ENCODE peak calls at places on chromosomes 11 and 22, in nine cellular contexts. V is heart left ventricle, U is bronchial epithelial cell, M is body of pancreas, H is endothelial cell of umbilical vein, C is mammary epithelial cell, W is endodermal cell, T is brain microvascular endothelial cell, Y is coronary artery. K is an unnamed sample.

GRCh38 chr11:79957702-79958101 is 516.9 kb upstream of the TENM4 start:
- DNase-seq in C (no peak), H (no peak), Y (no peak), V (no peak), U (no peak), M (no peak), T (no peak), W (no peak), K (no peak)

GRCh38 chr22:46319319-46319718 is 16.2 kb upstream of the TRMU start:
- DNase-seq in M (no peak), U (no peak), C (no peak), T (no peak), Y (no peak), W (no peak), V (no peak), H (no peak), K (no peak)

GRCh38 chr22:38033522-38034277 is 23.5 kb upstream of the PICK1 start:
- DNase-seq in Y (no peak), H (no peak), U (no peak), C (no peak), V (no peak), W (peak; percentile 44), M (no peak), T (no peak), K (no peak)

GRCh38 chr11:9001736-9002135 is 2.1 kb downstream of the NRIP3 start:
- DNase-seq in U (peak; percentile 97), T (peak; percentile 92), W (no peak), C (peak; percentile 87), Y (no peak), V (no peak), M (no peak), H (peak; percentile 77), K (no peak)

GRCh38 chr22:33529424-33530113 is 390.7 kb downstream of the LARGE1 start:
- DNase-seq in M (no peak), C (no peak), W (no peak), H (no peak), V (no peak), T (peak; percentile 47), U (no peak), Y (no peak), K (no peak)

GRCh38 chr11:70734379-70734778 is 336.1 kb downstream of the CTTN start:
- DNase-seq in M (no peak), C (no peak), T (no peak), Y (no peak), U (no peak), V (peak; percentile 13), W (no peak), H (no peak), K (no peak)

GRCh38 chr11:7246179-7246578 is 5.5 kb upstream of the SYT9 start:
- DNase-seq in V (no peak), C (peak; percentile 47), T (no peak), W (no peak), Y (no peak), M (no peak), U (peak; percentile 85), H (no peak), K (no peak)

GRCh38 chr11:36453678-36454077 is 56.4 kb downstream of the TRAF6 start:
- DNase-seq in M (no peak), U (peak; percentile 84), T (no peak), C (peak; percentile 55), Y (no peak), V (no peak), H (no peak), W (no peak), K (no peak)

DNA sequence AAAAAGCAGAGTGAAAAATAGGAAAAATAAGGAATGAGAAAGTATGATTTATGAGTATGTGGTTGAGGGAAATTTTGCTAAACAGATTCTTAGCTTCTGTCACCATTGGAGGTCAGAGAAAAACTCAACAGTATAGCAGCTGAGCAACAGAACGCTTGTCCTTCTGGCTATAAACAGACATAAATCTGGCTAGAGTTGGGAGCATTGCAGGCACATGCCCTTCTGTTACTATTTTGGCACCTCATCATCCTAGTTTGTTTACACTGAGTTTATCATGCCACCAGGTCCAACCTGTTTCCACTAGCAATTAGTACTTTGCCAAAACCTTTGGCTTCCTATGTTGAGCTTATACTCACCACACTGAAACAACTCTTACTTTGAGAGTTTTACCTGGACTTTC is 6.9 kb downstream of the UBE4A start:
- DNase-seq in C (no peak), T (no peak), U (peak; percentile 59), W (no peak), M (no peak), Y (no peak), V (no peak), H (no peak), K (no peak)
- TF ChIP-seq CTCF in C (no peak), T (no peak), U (no peak), W (no peak), M (no peak), Y (no peak), V (no peak), H (no peak), K (no peak)

GRCh38 chr11:118633979-118634378 is 26.6 kb downstream of the PHLDB1 start:
- DNase-seq in M (no peak), T (no peak), U (no peak), Y (no peak), C (no peak), H (no peak), W (no peak), V (no peak), K (no peak)

GRCh38 chr11:118633319-118633690 is 25.9 kb downstream of the PHLDB1 start:
- DNase-seq in W (no peak), C (no peak), V (no peak), Y (no peak), U (no peak), T (no peak), M (no peak), H (no peak), K (no peak)

GRCh38 chr11:118635642-118636041 is 28.2 kb downstream of the PHLDB1 start:
- DNase-seq in U (no peak), Y (no peak), W (no peak), C (no peak), H (no peak), M (no peak), T (no peak), V (no peak), K (no peak)

GRCh38 chr11:118635237-118635591 is 27.8 kb downstream of the PHLDB1 start:
- DNase-seq in W (no peak), T (no peak), U (no peak), Y (no peak), C (no peak), M (no peak), V (no peak), H (no peak), K (no peak)

DNA sequence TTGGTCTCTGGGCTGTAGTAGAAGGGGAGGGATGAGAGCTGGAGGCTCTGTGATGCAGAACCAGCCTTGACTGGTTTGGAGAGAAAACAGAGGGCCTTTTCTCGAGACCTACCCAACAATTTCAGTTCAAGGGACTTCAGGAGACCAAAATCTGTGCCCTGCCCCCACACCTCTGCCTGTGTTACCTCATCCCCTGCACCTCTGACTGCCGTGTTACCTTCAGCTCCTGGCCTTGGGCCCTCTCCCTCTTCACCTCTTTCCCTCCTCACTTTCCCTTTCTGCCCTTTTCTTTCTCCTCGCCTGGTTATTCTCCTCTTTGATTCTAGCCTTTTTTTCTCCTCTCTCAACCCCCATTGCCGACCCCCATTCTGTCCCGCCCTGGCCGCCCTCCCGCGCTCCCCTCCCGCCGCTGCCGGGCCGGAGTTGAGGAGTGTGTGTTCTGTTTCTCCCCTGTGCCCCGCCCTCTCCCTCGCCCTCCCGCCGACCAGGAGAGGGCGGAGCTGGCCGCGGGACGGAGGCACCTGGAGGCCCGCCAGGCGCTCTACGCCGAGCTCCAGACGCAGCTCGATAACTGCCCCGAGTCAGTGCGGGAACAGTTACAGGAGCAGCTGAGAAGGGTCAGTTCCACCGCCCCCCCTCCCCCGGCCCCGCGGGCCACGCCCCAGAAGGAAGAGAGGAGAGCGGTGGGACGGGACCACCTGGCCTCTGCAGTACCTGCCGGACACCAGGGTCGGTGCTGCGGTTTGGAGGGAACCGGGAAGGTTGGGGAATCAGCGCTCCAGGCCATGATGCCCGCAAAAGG is 27.2 kb downstream of the PHLDB1 start:
- DNase-seq in U (peak; percentile 47), T (no peak), M (peak; percentile 89), C (peak; percentile 62), Y (peak; percentile 88), V (peak; percentile 86), H (no peak), W (peak; percentile 96), K (peak; percentile 80)
- TF ChIP-seq CTCF in U (peak; percentile 20), T (no peak), M (peak; percentile 19), C (no peak), Y (no peak), V (no peak), H (no peak), W (peak; percentile 64), K (peak; percentile 40)

GRCh38 chr22:22030493-22031182 is 48.1 kb upstream of the TOP3B start:
- DNase-seq in W (peak; percentile 86), Y (no peak), H (peak; percentile 9), U (no peak), V (no peak), T (no peak), C (no peak), M (no peak), K (no peak)
- TF ChIP-seq CTCF in W (peak; percentile 76), Y (no peak), H (peak; percentile 39), U (peak; percentile 32), V (no peak), T (peak; percentile 52), C (peak; percentile 36), M (no peak), K (peak; percentile 46)

GRCh38 chr11:5809122-5809519 is 397 bp downstream of the OR52N2 start:
- DNase-seq in H (peak; percentile 4), C (peak; percentile 2), V (no peak), M (no peak), U (no peak), Y (no peak), T (no peak), W (no peak), K (no peak)

GRCh38 chr11:5807580-5807979 is 1.1 kb upstream of the OR52N2 start:
- DNase-seq in V (no peak), T (no peak), Y (no peak), C (no peak), M (no peak), H (no peak), W (peak; percentile 77), U (no peak), K (no peak)

GRCh38 chr11:5808500-5809121 is at the start of gene OR52N2:
- DNase-seq in W (peak; percentile 90), C (peak; percentile 51), M (peak; percentile 77), T (peak; percentile 56), U (peak; percentile 50), H (peak; percentile 72), Y (no peak), V (peak; percentile 63), K (peak; percentile 66)

GRCh38 chr11:5815534-5815933 is 6.8 kb downstream of the OR52N2 start:
- DNase-seq in M (no peak), C (no peak), V (no peak), Y (no peak), T (no peak), H (no peak), U (no peak), W (no peak), K (no peak)

DNA sequence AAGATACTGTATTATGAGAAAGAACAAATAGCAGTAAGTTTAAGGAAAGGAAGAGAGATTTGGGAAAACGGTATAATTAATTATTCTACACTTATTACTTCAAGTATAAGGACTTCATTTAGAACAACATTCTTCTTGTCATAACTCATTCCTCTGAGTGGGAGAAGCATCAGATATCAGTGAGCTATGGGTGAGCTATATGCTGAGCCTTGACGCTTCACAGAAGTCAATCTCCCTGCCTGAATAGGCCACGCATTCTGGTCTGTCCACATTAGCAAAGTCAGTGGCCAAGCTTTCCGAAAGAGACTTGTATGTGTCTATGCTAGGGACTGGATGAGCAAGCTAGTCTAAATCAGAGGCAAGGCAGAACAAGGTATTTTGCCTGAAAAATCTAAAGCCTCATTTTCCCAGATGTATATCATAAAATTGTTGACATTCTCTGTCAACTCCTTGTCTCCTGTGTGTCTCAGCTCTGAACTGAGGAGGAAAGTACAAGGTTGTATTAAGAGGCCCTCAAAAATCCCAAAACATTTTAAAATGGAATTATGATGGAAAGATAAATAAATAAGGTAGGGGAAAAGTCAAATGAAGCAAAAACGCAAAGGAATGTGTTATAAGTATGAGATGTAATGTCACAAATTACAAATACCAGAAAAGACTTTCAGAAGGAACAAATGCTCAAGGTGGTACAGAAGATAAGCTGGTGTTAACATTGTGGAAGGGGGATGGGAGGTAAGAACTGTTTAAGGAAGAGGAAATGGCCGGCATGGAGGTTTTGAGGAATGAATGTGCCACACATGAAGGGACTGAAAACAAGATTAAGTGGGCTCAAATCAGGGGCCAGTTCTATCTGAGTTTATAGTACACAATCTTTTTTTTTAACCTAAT is 1.4 kb downstream of the OR52N2 start:
- DNase-seq in C (no peak), V (no peak), U (no peak), H (peak; percentile 6), T (no peak), M (no peak), Y (no peak), W (no peak), K (no peak)
- TF ChIP-seq CTCF in C (no peak), V (no peak), U (no peak), H (no peak), T (no peak), M (no peak), Y (no peak), W (no peak), K (no peak)

K was measured in progenitor cell of endocrine pancreas.